ENCODE peak calls at places on chromosome 17, in ten cellular contexts. I, K, R, T, E, J, C, U, G and W are unnamed samples.

GRCh38 chr17:28751600-28752366 is 8.0 kb downstream of the TRAF4 start:
- DNase-seq in K (peak; percentile 23), G (no peak), U (no peak), E (no peak), R (no peak), C (no peak), J (no peak), I (no peak), T (no peak), W (no peak)

GRCh38 chr17:42472709-42473521 is 14.2 kb downstream of the ATP6V0A1 start:
- DNase-seq in C (peak; percentile 42), I (no peak), J (no peak), G (no peak), T (no peak), R (no peak), U (peak; percentile 64), E (peak; percentile 75), K (no peak), W (peak; percentile 73)

GRCh38 chr17:41705271-41705991 is 6.7 kb upstream of the GAST start:
- DNase-seq in G (no peak), T (no peak), I (no peak), E (no peak), C (no peak), K (no peak), R (peak; percentile 66), U (peak; percentile 49), J (no peak), W (no peak)

GRCh38 chr17:41404024-41404651 is 6.7 kb upstream of the KRT31 start:
- DNase-seq in R (peak; percentile 72), K (no peak), T (no peak), U (peak; percentile 96), J (no peak), G (no peak), E (peak; percentile 80), C (peak; percentile 61), I (peak; percentile 12), W (peak; percentile 88)

GRCh38 chr17:40903129-40903847 is 18.2 kb upstream of the KRT20 start:
- DNase-seq in G (peak; percentile 69), U (peak; percentile 41), C (no peak), E (peak; percentile 10), I (no peak), J (no peak), K (no peak), R (peak; percentile 92), T (no peak), W (peak; percentile 32)

GRCh38 chr17:74545456-74546230 is at the start of gene CD300C:
- DNase-seq in E (no peak), U (no peak), T (no peak), R (no peak), G (no peak), K (peak; percentile 80), I (no peak), J (no peak), C (no peak), W (no peak)

GRCh38 chr17:42248351-42249179 is 27.6 kb downstream of the STAT5B start:
- DNase-seq in U (peak; percentile 86), R (peak; percentile 65), I (peak; percentile 61), J (peak; percentile 75), E (peak; percentile 98), K (peak; percentile 82), T (peak; percentile 33), G (peak; percentile 79), C (peak; percentile 84), W (peak; percentile 76)

GRCh38 chr17:63095459-63095858 is 129.4 kb downstream of the TANC2 start:
- DNase-seq in R (no peak), I (no peak), E (no peak), J (no peak), C (no peak), T (no peak), G (no peak), K (no peak), U (no peak), W (no peak)

GRCh38 chr17:34711646-34712045 is 132.3 kb downstream of the TMEM132E start:
- DNase-seq in E (no peak), J (no peak), R (peak; percentile 90), U (no peak), I (no peak), G (no peak), C (no peak), T (no peak), K (no peak), W (no peak)

GRCh38 chr17:31690118-31690517 is 168.9 kb downstream of the COPRS start:
- DNase-seq in J (no peak), E (no peak), I (no peak), U (no peak), C (no peak), K (no peak), R (no peak), T (no peak), G (no peak), W (no peak)